ENCODE peak calls at places on chromosomes 4 and X, in eight cellular contexts. Q, P, L, J, Y, Z, K and S are unnamed samples.

GRCh38 chrX:125205918-125206665 is 113.6 kb upstream of the TEX13C start:
- DNase-seq in Z (no peak), J (no peak), L (no peak), P (peak), Y (no peak), Q (peak), K (no peak), S (peak)

GRCh38 chrX:13598877-13599276 is 29.5 kb downstream of the EGFL6 start:
- DNase-seq in Q (no peak), K (no peak), L (no peak), Y (no peak), J (peak), Z (no peak), P (no peak), S (no peak)

GRCh38 chr4:97720869-97721432 is 422.3 kb downstream of the STPG2 start:
- DNase-seq in J (no peak), K (no peak), Y (no peak), P (no peak), Q (peak), L (no peak), Z (no peak), S (no peak)

GRCh38 chr4:25029479-25030282 is 1.1 kb downstream of the LGI2 start:
- DNase-seq in P (peak), Z (no peak), J (no peak), Y (no peak), Q (peak), K (no peak), L (no peak), S (no peak)

GRCh38 chr4:87896020-87896621 is 63.4 kb downstream of the MEPE start:
- DNase-seq in Q (no peak), Z (no peak), Y (no peak), L (no peak), K (no peak), P (peak), J (peak), S (no peak)

GRCh38 chrX:47146121-47146935 is 1.3 kb downstream of the RBM10 start:
- DNase-seq in L (no peak), P (peak), K (no peak), J (no peak), Q (peak), Y (no peak), Z (no peak), S (peak)

GRCh38 chrX:150200820-150201287 is 162.3 kb upstream of the MAMLD1 start:
- DNase-seq in K (no peak), P (peak), Y (peak), Q (no peak), J (peak), L (no peak), Z (peak), S (no peak)

GRCh38 chrX:47170861-47171692 is 22.6 kb upstream of the UBA1 start:
- DNase-seq in L (no peak), J (no peak), Q (no peak), K (no peak), Z (no peak), P (no peak), Y (no peak), S (no peak)

GRCh38 chrX:101417981-101418841 is 10.2 kb downstream of the HNRNPH2 start:
- DNase-seq in J (no peak), Y (no peak), Z (peak), Q (peak), K (peak), P (peak), L (peak), S (peak)

GRCh38 chrX:103099706-103100105 is 6.8 kb upstream of the NXF3 start:
- DNase-seq in L (no peak), Z (no peak), P (no peak), K (no peak), Y (no peak), J (no peak), Q (no peak), S (no peak)

GRCh38 chr4:74009307-74009706 is 10.8 kb upstream of the CXCL5 start:
- DNase-seq in Y (no peak), J (no peak), L (no peak), P (no peak), K (no peak), Z (no peak), Q (no peak), S (no peak)

GRCh38 chr4:119212964-119213606 is 572 bp downstream of the USP53 start:
- DNase-seq in L (no peak), Z (peak), J (peak), Q (peak), Y (peak), K (peak), P (peak), S (peak)

GRCh38 chrX:3713225-3713936 is at the start of gene PRKX:
- DNase-seq in Z (peak), Y (no peak), K (peak), Q (peak), J (peak), P (peak), L (peak), S (peak)

GRCh38 chr4:37477126-37477525 is 209.1 kb downstream of the RELL1 start:
- DNase-seq in Y (no peak), Q (no peak), K (no peak), P (no peak), Z (no peak), J (no peak), L (no peak), S (no peak)

GRCh38 chrX:123899701-123900100 is 39.8 kb downstream of the XIAP start:
- DNase-seq in Y (no peak), P (no peak), Z (no peak), K (no peak), Q (no peak), J (no peak), L (no peak), S (no peak)

GRCh38 chrX:70592091-70592490 is 147.5 kb downstream of the DLG3 start:
- DNase-seq in Y (peak), Q (no peak), Z (no peak), K (no peak), J (peak), L (no peak), P (no peak), S (no peak)

GRCh38 chr4:159160242-159160641 is 57.4 kb downstream of the RAPGEF2 start:
- DNase-seq in P (no peak), L (no peak), J (peak), Y (peak), Q (no peak), K (no peak), Z (no peak), S (no peak)